ENCODE peak calls at places on chromosomes 4 and X, in four cellular contexts. N is stomach, R is spleen, D is GM12878. B is an unnamed sample.
A peak's percentile ranks its signal among the peaks of the same experiment; 100 is the strongest.

GRCh38 chr4:27016551-27016950 is 155.9 kb downstream of the STIM2 start:
- DNase-seq in D (no peak), R (no peak), N (no peak), B (no peak)

GRCh38 chrX:20393944-20394343 is 127.2 kb upstream of the RPS6KA3 start:
- DNase-seq in R (no peak), D (no peak), N (no peak), B (no peak)

GRCh38 chr4:186932631-186933150 is 209.0 kb upstream of the FAT1 start:
- DNase-seq in N (no peak), D (no peak), R (no peak), B (no peak)

GRCh38 chr4:124640037-124640730 is 72.3 kb downstream of the ANKRD50 start:
- DNase-seq in R (no peak), N (peak; percentile 50), D (no peak), B (no peak)

GRCh38 chrX:118353081-118353850 is 7.4 kb downstream of the WDR44 start:
- DNase-seq in D (no peak), N (no peak), R (no peak), B (no peak)

GRCh38 chr4:40912455-40913055 is 162.8 kb downstream of the NSUN7 start:
- DNase-seq in D (no peak), N (no peak), R (no peak), B (no peak)

GRCh38 chrX:108312011-108312410 is 126.2 kb downstream of the COL4A6 start:
- DNase-seq in N (no peak), R (no peak), D (no peak), B (no peak)

GRCh38 chr4:73679836-73680235 is 59.6 kb upstream of the RASSF6 start:
- DNase-seq in D (no peak), R (no peak), N (no peak), B (no peak)

GRCh38 chr4:87065016-87065415 is 130.2 kb downstream of the AFF1 start:
- DNase-seq in N (no peak), D (no peak), R (no peak), B (no peak)

GRCh38 chr4:61425315-61425714 is 225.2 kb downstream of the ADGRL3 start:
- DNase-seq in D (no peak), N (no peak), R (no peak), B (no peak)

GRCh38 chr4:5815641-5816040 is 77.2 kb downstream of the CRMP1 start:
- DNase-seq in N (no peak), D (no peak), R (no peak), B (no peak)

GRCh38 chr4:109078724-109079123 is 223.7 kb downstream of the COL25A1 start:
- DNase-seq in N (no peak), D (no peak), R (no peak), B (no peak)

GRCh38 chrX:105017641-105018040 is 202.9 kb downstream of the TEX13A start:
- DNase-seq in D (no peak), R (no peak), N (no peak), B (no peak)

GRCh38 chrX:129721870-129722269 is 16.9 kb upstream of the XPNPEP2 start:
- DNase-seq in N (no peak), R (no peak), D (no peak), B (no peak)

GRCh38 chr4:148216866-148217814 is 225.1 kb downstream of the NR3C2 start:
- DNase-seq in N (no peak), D (peak; percentile 41), R (no peak), B (no peak)

GRCh38 chrX:39065051-39065871 is 264.0 kb downstream of the MID1IP1 start:
- DNase-seq in N (no peak), D (no peak), R (no peak), B (no peak)

GRCh38 chr4:186740822-186741221 is 17.2 kb upstream of the FAT1 start:
- DNase-seq in R (no peak), D (no peak), N (no peak), B (no peak)

DNA sequence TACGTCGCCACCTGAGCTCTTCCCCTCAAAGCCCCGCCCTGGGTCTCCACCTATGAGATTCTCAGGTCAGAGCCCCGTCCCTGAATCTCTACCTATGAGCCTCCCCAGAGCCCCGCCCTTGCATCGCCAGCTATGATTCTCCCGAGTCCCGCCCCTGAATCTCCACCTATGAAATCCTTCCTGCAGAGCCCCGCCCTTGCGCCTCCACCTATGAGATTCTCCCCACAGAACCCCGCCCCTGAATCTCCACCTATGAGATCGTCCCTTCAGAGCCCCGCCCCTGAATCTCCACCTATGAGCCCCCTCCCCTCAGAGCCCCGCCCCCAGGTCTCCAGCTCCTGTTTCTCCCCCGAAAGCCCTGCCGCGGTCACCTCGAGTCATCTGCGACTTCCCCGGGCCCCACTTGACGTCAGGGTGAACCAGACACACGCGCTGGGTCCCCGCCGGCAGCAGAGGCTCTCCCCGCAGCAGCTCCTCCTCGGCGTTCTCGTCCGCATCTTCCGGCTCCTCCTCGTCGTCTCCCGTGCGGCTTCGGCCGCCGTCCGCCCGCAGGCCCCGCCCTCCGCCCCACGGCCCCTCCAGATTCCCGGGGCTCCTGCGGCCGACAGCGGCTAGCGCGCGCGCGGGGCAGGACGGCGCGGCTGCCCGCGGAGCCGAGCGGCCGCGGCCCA is 393 bp downstream of the GTPBP6 start:
- DNase-seq in D (peak; percentile 88), R (peak; percentile 97), N (peak; percentile 99), B (peak; percentile 96)
- TF ChIP-seq POLR2AphosphoS5 in D (peak; percentile 90), R (peak; percentile 33), N (peak; percentile 6), B (peak; percentile 71)

DNA sequence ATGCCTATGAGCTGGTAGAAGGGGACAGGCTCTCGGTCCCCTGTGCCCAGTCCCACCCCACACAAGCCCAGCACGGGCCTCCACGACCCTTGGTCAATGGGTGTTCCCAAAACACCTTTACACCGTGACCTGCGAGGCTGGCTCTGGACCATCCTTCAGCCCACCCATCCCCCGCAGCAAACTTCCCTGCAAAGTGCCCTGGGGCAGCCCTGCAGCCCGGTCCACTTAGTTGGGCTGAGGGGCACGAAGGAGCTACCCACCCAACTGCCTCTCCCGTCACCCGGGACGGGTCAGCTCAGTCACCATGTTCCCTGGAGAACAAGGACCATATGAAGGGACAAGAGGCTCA is 23.4 kb downstream of the WDR1 start:
- DNase-seq in D (no peak), N (no peak), R (no peak), B (no peak)
- TF ChIP-seq POLR2AphosphoS5 in D (peak; percentile 25), N (no peak), R (no peak), B (no peak)

GRCh38 chrX:71103110-71103983 is 3.2 kb downstream of the CXorf65 start:
- DNase-seq in N (peak; percentile 34), D (no peak), R (peak; percentile 85), B (no peak)
- TF ChIP-seq POLR2AphosphoS5 in N (no peak), D (no peak), R (no peak), B (peak; percentile 44)

GRCh38 chr4:77040856-77041576 is 34.8 kb downstream of the CCNI start:
- DNase-seq in D (no peak), R (no peak), N (no peak), B (no peak)

GRCh38 chr4:77043507-77044131 is 32.2 kb downstream of the CCNI start:
- DNase-seq in N (no peak), D (no peak), R (no peak), B (no peak)

GRCh38 chr4:77047037-77047436 is 28.8 kb downstream of the CCNI start:
- DNase-seq in R (no peak), D (no peak), N (no peak), B (no peak)

GRCh38 chr4:77044458-77045124 is 31.2 kb downstream of the CCNI start:
- DNase-seq in N (no peak), R (no peak), D (peak; percentile 8), B (no peak)

GRCh38 chr4:77045490-77045889 is 30.3 kb downstream of the CCNI start:
- DNase-seq in N (no peak), R (no peak), D (no peak), B (no peak)
- TF ChIP-seq POLR2AphosphoS5 in N (no peak), R (no peak), D (peak; percentile 8), B (no peak)

DNA sequence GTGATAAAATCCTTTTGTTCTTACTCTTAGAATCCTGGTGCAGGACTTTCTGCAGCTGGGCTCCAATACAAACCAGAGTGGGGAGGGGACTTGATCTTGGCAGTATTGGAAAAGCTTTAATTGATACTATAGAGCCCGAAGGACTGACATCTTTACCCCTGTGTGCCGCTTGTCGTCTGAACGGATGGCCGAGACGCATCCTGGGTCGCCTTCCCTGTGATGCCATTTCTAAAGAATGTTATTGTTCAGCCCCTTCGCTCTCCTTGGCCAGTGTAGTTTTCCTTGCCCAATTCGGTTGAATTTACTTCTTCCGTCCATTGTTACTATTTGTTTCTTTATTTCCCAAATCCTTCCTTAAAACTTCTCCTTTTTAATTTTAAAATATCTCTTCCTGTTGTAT is 80.9 kb downstream of the CLDN34 start:
- DNase-seq in N (no peak), D (no peak), R (no peak), B (no peak)
- TF ChIP-seq POLR2AphosphoS5 in N (no peak), D (no peak), R (no peak), B (no peak)

GRCh38 chr4:43903456-43903855 is 545.2 kb downstream of the KCTD8 start:
- DNase-seq in R (no peak), D (no peak), N (no peak), B (no peak)
- TF ChIP-seq POLR2AphosphoS5 in R (no peak), D (no peak), N (no peak), B (no peak)

GRCh38 chr4:14254806-14255445 is 627.4 kb upstream of the BOD1L1 start:
- DNase-seq in R (no peak), N (no peak), D (no peak), B (no peak)

GRCh38 chr4:14247767-14248166 is 620.2 kb upstream of the BOD1L1 start:
- DNase-seq in N (no peak), D (no peak), R (no peak), B (no peak)

GRCh38 chr4:14254252-14254651 is 626.7 kb upstream of the BOD1L1 start:
- DNase-seq in N (peak; percentile 49), R (no peak), D (no peak), B (no peak)

DNA sequence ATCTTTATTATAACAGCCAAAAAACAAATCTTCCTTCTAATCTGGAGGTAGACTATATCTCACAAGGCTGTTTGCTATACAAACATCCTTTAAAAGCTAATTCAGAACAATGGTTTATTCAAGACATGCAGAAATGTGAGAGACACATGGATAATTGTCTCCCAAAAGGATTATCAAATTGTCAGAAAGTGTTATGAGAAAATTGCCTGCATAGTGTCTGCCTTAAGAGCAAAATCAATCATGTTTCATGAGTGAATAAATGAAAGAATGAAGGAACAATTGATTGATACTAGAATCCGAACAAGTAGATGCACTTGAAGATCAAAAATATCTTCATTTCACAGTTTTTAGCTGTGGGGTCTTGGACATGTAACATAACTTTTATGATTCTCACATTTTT is 621.7 kb upstream of the BOD1L1 start:
- DNase-seq in R (no peak), N (no peak), D (no peak), B (no peak)
- TF ChIP-seq POLR2AphosphoS5 in R (no peak), N (no peak), D (no peak), B (no peak)